ENCODE peak calls at places on chromosomes 1 and 21, in five cellular contexts. D, I, L, M and V are unnamed samples.

GRCh38 chr1:27368872-27369703 is 2.3 kb upstream of the MAP3K6 start:
- DNase-seq in D (no peak), I (no peak), L (no peak), M (no peak), V (no peak)

GRCh38 chr1:57959727-57960300 is 536.0 kb upstream of the DAB1 start:
- DNase-seq in D (no peak), I (no peak), L (no peak), M (no peak), V (no peak)

GRCh38 chr1:14972107-14972506 is 181.4 kb upstream of the TMEM51 start:
- DNase-seq in D (no peak), I (no peak), L (no peak), M (no peak), V (no peak)

GRCh38 chr21:41974752-41975053 is 20.9 kb upstream of the C2CD2 start:
- DNase-seq in D (no peak), I (no peak), L (no peak), M (no peak), V (no peak)

GRCh38 chr1:116448785-116449385 is 75.8 kb downstream of the ATP1A1 start:
- DNase-seq in D (no peak), I (peak; percentile 86), L (no peak), M (no peak), V (no peak)

GRCh38 chr1:231515748-231516147 is 12.7 kb upstream of the TSNAX start:
- DNase-seq in D (no peak), I (no peak), L (no peak), M (no peak), V (no peak)

GRCh38 chr1:201916649-201917249 is 28.1 kb downstream of the SHISA4 start:
- DNase-seq in D (no peak), I (peak; percentile 85), L (peak; percentile 11), M (no peak), V (no peak)

GRCh38 chr1:8976338-8976737 is 30.7 kb downstream of the CA6 start:
- DNase-seq in D (no peak), I (no peak), L (no peak), M (no peak), V (no peak)

GRCh38 chr1:161071886-161072371 is 2.2 kb upstream of the ARHGAP30 start:
- DNase-seq in D (peak; percentile 7), I (peak; percentile 15), L (peak; percentile 44), M (peak; percentile 43), V (peak; percentile 71)

GRCh38 chr21:25507522-25507921 is 99.8 kb downstream of the MRPL39 start:
- DNase-seq in D (no peak), I (no peak), L (no peak), M (no peak), V (no peak)

GRCh38 chr1:172143384-172144025 is 277.0 kb upstream of the C1orf105 start:
- DNase-seq in D (no peak), I (peak; percentile 31), L (no peak), M (no peak), V (no peak)

GRCh38 chr1:161676958-161677689 is 14.2 kb downstream of the FCGR2B start:
- DNase-seq in D (no peak), I (no peak), L (no peak), M (no peak), V (no peak)

GRCh38 chr1:225816643-225817538 is 7.0 kb downstream of the EPHX1 start:
- DNase-seq in D (no peak), I (no peak), L (peak; percentile 30), M (no peak), V (no peak)

GRCh38 chr1:194366705-194367104 is 1180.3 kb upstream of the B3GALT2 start:
- DNase-seq in D (no peak), I (no peak), L (no peak), M (no peak), V (no peak)

GRCh38 chr21:32330784-32331311 is 32.2 kb downstream of the MRAP start:
- DNase-seq in D (no peak), I (peak; percentile 84), L (no peak), M (no peak), V (no peak)

GRCh38 chr1:93699676-93700168 is 18.1 kb upstream of the BCAR3 start:
- DNase-seq in D (no peak), I (peak; percentile 10), L (no peak), M (no peak), V (no peak)

GRCh38 chr1:234601217-234602017 is 8.6 kb downstream of the IRF2BP2 start:
- DNase-seq in D (no peak), I (peak; percentile 81), L (no peak), M (no peak), V (no peak)

GRCh38 chr1:13699936-13700520 is at the start of gene PRDM2:
- DNase-seq in D (peak; percentile 11), I (peak; percentile 45), L (peak; percentile 21), M (peak; percentile 56), V (peak; percentile 54)

GRCh38 chr1:242129103-242129502 is 130.2 kb upstream of the MAP1LC3C start:
- DNase-seq in D (peak; percentile 40), I (peak; percentile 87), L (peak; percentile 42), M (no peak), V (no peak)

GRCh38 chr1:9867408-9868243 is 42.4 kb downstream of the CTNNBIP1 start:
- DNase-seq in D (peak; percentile 12), I (peak; percentile 61), L (peak; percentile 64), M (peak; percentile 89), V (peak; percentile 85)

GRCh38 chr1:99115231-99115630 is 110.6 kb upstream of the PLPPR5 start:
- DNase-seq in D (no peak), I (no peak), L (no peak), M (no peak), V (no peak)

GRCh38 chr21:46135782-46136181 is 19.6 kb downstream of the FTCD start:
- DNase-seq in D (no peak), I (peak; percentile 24), L (no peak), M (no peak), V (no peak)

GRCh38 chr1:233443040-233443439 is 115.5 kb downstream of the MAP3K21 start:
- DNase-seq in D (no peak), I (no peak), L (no peak), M (no peak), V (no peak)

GRCh38 chr1:150973258-150973825 is 1.3 kb downstream of the CERS2 start:
- DNase-seq in D (no peak), I (peak; percentile 47), L (no peak), M (no peak), V (no peak)

GRCh38 chr1:174742805-174743653 is 256.7 kb upstream of the CACYBP start:
- DNase-seq in D (no peak), I (no peak), L (no peak), M (no peak), V (no peak)

GRCh38 chr21:35559128-35559831 is 501.0 kb downstream of the SETD4 start:
- DNase-seq in D (no peak), I (no peak), L (no peak), M (no peak), V (no peak)

GRCh38 chr1:206141996-206142395 is 24.8 kb upstream of the AVPR1B start:
- DNase-seq in D (no peak), I (no peak), L (no peak), M (no peak), V (no peak)